ENCODE peak calls at places on chromosome 9, in five cellular contexts. One of them, this sample, is unnamed.

GRCh38 chr9:12708562-12709298 is 15.5 kb downstream of the TYRP1 start:
- DNase-seq in tibial nerve: no peak
- DNase-seq in right atrium auricular region: no peak
- DNase-seq in prostate gland: no peak
- DNase-seq in AG04450: no peak
- DNase-seq in this sample: no peak

GRCh38 chr9:14678776-14679175 is 14.5 kb downstream of the ZDHHC21 start:
- DNase-seq in right atrium auricular region: no peak
- DNase-seq in prostate gland: no peak
- DNase-seq in tibial nerve: no peak
- DNase-seq in AG04450: no peak
- DNase-seq in this sample: no peak

GRCh38 chr9:101462558-101462957 is 27.0 kb upstream of the ALDOB start:
- DNase-seq in AG04450: peak; percentile 57
- DNase-seq in tibial nerve: no peak
- DNase-seq in prostate gland: no peak
- DNase-seq in right atrium auricular region: no peak
- DNase-seq in this sample: no peak

GRCh38 chr9:3809724-3810123 is 283.9 kb upstream of the RFX3 start:
- DNase-seq in AG04450: no peak
- DNase-seq in prostate gland: no peak
- DNase-seq in right atrium auricular region: no peak
- DNase-seq in tibial nerve: no peak
- DNase-seq in this sample: no peak

GRCh38 chr9:38358390-38359296 is 33.9 kb upstream of the ALDH1B1 start:
- DNase-seq in tibial nerve: no peak
- DNase-seq in prostate gland: no peak
- DNase-seq in right atrium auricular region: no peak
- DNase-seq in AG04450: no peak
- DNase-seq in this sample: no peak

GRCh38 chr9:81980568-81980967 is 8.0 kb upstream of the SPATA31D1 start:
- DNase-seq in right atrium auricular region: no peak
- DNase-seq in tibial nerve: no peak
- DNase-seq in prostate gland: no peak
- DNase-seq in AG04450: no peak
- DNase-seq in this sample: no peak

GRCh38 chr9:137009938-137010732 is 13.8 kb upstream of the CLIC3 start:
- DNase-seq in AG04450: no peak
- DNase-seq in tibial nerve: no peak
- DNase-seq in prostate gland: no peak
- DNase-seq in right atrium auricular region: no peak
- DNase-seq in this sample: no peak

GRCh38 chr9:125761685-125762084 is 14.5 kb downstream of the PBX3 start:
- DNase-seq in right atrium auricular region: no peak
- DNase-seq in tibial nerve: no peak
- DNase-seq in AG04450: no peak
- DNase-seq in prostate gland: no peak
- DNase-seq in this sample: no peak

GRCh38 chr9:135476981-135477380 is 2.6 kb upstream of the PPP1R26 start:
- DNase-seq in right atrium auricular region: no peak
- DNase-seq in AG04450: no peak
- DNase-seq in prostate gland: no peak
- DNase-seq in tibial nerve: no peak
- DNase-seq in this sample: no peak

GRCh38 chr9:79131876-79132377 is 439.8 kb upstream of the TLE4 start:
- DNase-seq in AG04450: no peak
- DNase-seq in prostate gland: no peak
- DNase-seq in right atrium auricular region: no peak
- DNase-seq in tibial nerve: no peak
- DNase-seq in this sample: no peak

GRCh38 chr9:75812139-75812538 is 78.3 kb upstream of the PCSK5 start:
- DNase-seq in prostate gland: no peak
- DNase-seq in right atrium auricular region: no peak
- DNase-seq in tibial nerve: no peak
- DNase-seq in AG04450: no peak
- DNase-seq in this sample: no peak

GRCh38 chr9:72165821-72166547 is 16.7 kb downstream of the GDA start:
- DNase-seq in AG04450: no peak
- DNase-seq in prostate gland: no peak
- DNase-seq in right atrium auricular region: no peak
- DNase-seq in tibial nerve: no peak
- DNase-seq in this sample: no peak

GRCh38 chr9:121271368-121272351 is 3.7 kb downstream of the GSN start:
- DNase-seq in right atrium auricular region: no peak
- DNase-seq in tibial nerve: peak; percentile 37
- DNase-seq in prostate gland: no peak
- DNase-seq in AG04450: no peak
- DNase-seq in this sample: no peak

GRCh38 chr9:97958812-97959511 is 21.0 kb upstream of the HEMGN start:
- DNase-seq in prostate gland: no peak
- DNase-seq in right atrium auricular region: no peak
- DNase-seq in AG04450: peak; percentile 63
- DNase-seq in tibial nerve: no peak
- DNase-seq in this sample: peak; percentile 11

GRCh38 chr9:6598249-6598725 is 47.2 kb downstream of the GLDC start:
- DNase-seq in right atrium auricular region: no peak
- DNase-seq in prostate gland: no peak
- DNase-seq in AG04450: no peak
- DNase-seq in tibial nerve: no peak
- DNase-seq in this sample: no peak

GRCh38 chr9:6938873-6939272 is 181.1 kb downstream of the KDM4C start:
- DNase-seq in prostate gland: no peak
- DNase-seq in AG04450: no peak
- DNase-seq in tibial nerve: no peak
- DNase-seq in right atrium auricular region: no peak
- DNase-seq in this sample: no peak

GRCh38 chr9:27539479-27540441 is 10.1 kb upstream of the MOB3B start:
- DNase-seq in AG04450: peak; percentile 51
- DNase-seq in tibial nerve: peak; percentile 45
- DNase-seq in prostate gland: peak; percentile 44
- DNase-seq in right atrium auricular region: peak; percentile 68
- DNase-seq in this sample: peak; percentile 12

GRCh38 chr9:19252885-19253219 is 22.4 kb downstream of the DENND4C start:
- DNase-seq in tibial nerve: no peak
- DNase-seq in AG04450: no peak
- DNase-seq in right atrium auricular region: no peak
- DNase-seq in prostate gland: no peak
- DNase-seq in this sample: no peak

GRCh38 chr9:122860319-122861142 is 32.1 kb upstream of the PDCL start:
- DNase-seq in right atrium auricular region: no peak
- DNase-seq in AG04450: no peak
- DNase-seq in tibial nerve: no peak
- DNase-seq in prostate gland: no peak
- DNase-seq in this sample: no peak

GRCh38 chr9:109912082-109912581 is 132.1 kb downstream of the PALM2AKAP2 start:
- DNase-seq in tibial nerve: no peak
- DNase-seq in prostate gland: no peak
- DNase-seq in right atrium auricular region: no peak
- DNase-seq in AG04450: peak; percentile 47
- DNase-seq in this sample: no peak

GRCh38 chr9:134205636-134206316 is 41.4 kb upstream of the RNU6ATAC start:
- DNase-seq in right atrium auricular region: peak; percentile 94
- DNase-seq in prostate gland: no peak
- DNase-seq in tibial nerve: peak; percentile 71
- DNase-seq in AG04450: no peak
- DNase-seq in this sample: no peak
- H3K27ac ChIP-seq in right atrium auricular region: peak overlapping the region; percentile 47
- H3K27ac ChIP-seq in prostate gland: no peak overlapping the region
- H3K27ac ChIP-seq in tibial nerve: peak overlapping the region; percentile 70
- H3K27ac ChIP-seq in AG04450: no peak overlapping the region
- H3K27ac ChIP-seq in this sample: peak overlapping the region; percentile 26

GRCh38 chr9:111253742-111254437 is 76.1 kb downstream of the OR2K2 start:
- DNase-seq in prostate gland: no peak
- DNase-seq in AG04450: no peak
- DNase-seq in right atrium auricular region: no peak
- DNase-seq in tibial nerve: no peak
- DNase-seq in this sample: peak; percentile 3
- H3K27ac ChIP-seq in prostate gland: no peak overlapping the region
- H3K27ac ChIP-seq in AG04450: no peak overlapping the region
- H3K27ac ChIP-seq in right atrium auricular region: no peak overlapping the region
- H3K27ac ChIP-seq in tibial nerve: no peak overlapping the region
- H3K27ac ChIP-seq in this sample: no peak overlapping the region

DNA sequence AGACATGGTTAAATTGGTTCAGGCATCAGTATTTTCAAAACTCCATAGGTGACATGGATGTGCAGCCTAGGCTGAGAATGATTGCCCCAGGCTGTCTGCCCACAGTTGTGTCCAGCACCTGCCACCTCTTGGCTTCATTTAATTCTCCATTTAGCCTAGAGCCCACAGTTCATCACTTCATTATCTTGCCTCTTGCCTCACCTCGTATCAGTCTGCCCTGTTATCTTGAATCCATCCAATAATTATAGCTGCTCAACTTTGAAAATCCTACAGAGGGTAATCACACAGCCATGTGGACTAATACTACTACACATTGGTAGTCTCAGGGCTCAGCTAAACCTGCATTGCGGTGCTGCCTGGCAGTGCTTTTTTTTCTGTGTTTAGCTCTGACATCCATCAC is 7.4 kb downstream of the UGCG start:
- DNase-seq in AG04450: no peak
- DNase-seq in tibial nerve: no peak
- DNase-seq in right atrium auricular region: no peak
- DNase-seq in prostate gland: no peak
- DNase-seq in this sample: no peak
- H3K27ac ChIP-seq in AG04450: no peak overlapping the region
- H3K27ac ChIP-seq in tibial nerve: no peak overlapping the region
- H3K27ac ChIP-seq in right atrium auricular region: no peak overlapping the region
- H3K27ac ChIP-seq in prostate gland: no peak overlapping the region
- H3K27ac ChIP-seq in this sample: no peak overlapping the region

DNA sequence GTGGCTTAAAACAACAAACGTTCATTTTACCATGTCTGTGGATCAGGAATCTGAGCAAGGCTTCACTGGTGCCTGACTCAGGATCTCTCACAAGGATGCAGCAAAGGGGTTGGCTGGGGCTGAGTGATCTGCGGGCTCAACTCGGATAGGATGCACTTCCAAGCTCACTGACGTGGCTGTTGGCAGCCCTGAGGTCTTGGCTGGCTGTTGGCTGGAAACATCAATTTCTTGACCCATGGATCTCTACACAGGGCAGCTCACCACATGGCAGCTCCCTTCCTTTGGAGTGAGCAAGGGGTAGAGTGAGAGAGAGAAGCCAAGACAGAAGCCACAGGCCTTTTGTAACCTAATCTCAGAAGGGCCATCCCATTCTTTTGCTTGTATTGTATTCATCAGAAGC is 202.1 kb downstream of the NXNL2 start:
- DNase-seq in prostate gland: no peak
- DNase-seq in right atrium auricular region: no peak
- DNase-seq in AG04450: no peak
- DNase-seq in tibial nerve: no peak
- DNase-seq in this sample: no peak
- H3K27ac ChIP-seq in prostate gland: no peak overlapping the region
- H3K27ac ChIP-seq in right atrium auricular region: no peak overlapping the region
- H3K27ac ChIP-seq in AG04450: peak overlapping the region; percentile 4
- H3K27ac ChIP-seq in tibial nerve: no peak overlapping the region
- H3K27ac ChIP-seq in this sample: no peak overlapping the region

GRCh38 chr9:37215456-37216229 is 95.3 kb downstream of the ZCCHC7 start:
- DNase-seq in prostate gland: no peak
- DNase-seq in AG04450: no peak
- DNase-seq in right atrium auricular region: no peak
- DNase-seq in tibial nerve: no peak
- DNase-seq in this sample: no peak

GRCh38 chr9:37209431-37210386 is 89.3 kb downstream of the ZCCHC7 start:
- DNase-seq in right atrium auricular region: no peak
- DNase-seq in AG04450: no peak
- DNase-seq in prostate gland: no peak
- DNase-seq in tibial nerve: no peak
- DNase-seq in this sample: no peak

GRCh38 chr9:37210737-37211523 is 90.6 kb downstream of the ZCCHC7 start:
- DNase-seq in AG04450: no peak
- DNase-seq in right atrium auricular region: no peak
- DNase-seq in prostate gland: no peak
- DNase-seq in tibial nerve: no peak
- DNase-seq in this sample: no peak

GRCh38 chr9:37217141-37217540 is 96.8 kb downstream of the ZCCHC7 start:
- DNase-seq in right atrium auricular region: no peak
- DNase-seq in AG04450: no peak
- DNase-seq in prostate gland: no peak
- DNase-seq in tibial nerve: no peak
- DNase-seq in this sample: no peak

GRCh38 chr9:37212435-37212834 is 92.1 kb downstream of the ZCCHC7 start:
- DNase-seq in right atrium auricular region: no peak
- DNase-seq in tibial nerve: no peak
- DNase-seq in prostate gland: no peak
- DNase-seq in AG04450: no peak
- DNase-seq in this sample: no peak
- H3K27ac ChIP-seq in right atrium auricular region: no peak overlapping the region
- H3K27ac ChIP-seq in tibial nerve: no peak overlapping the region
- H3K27ac ChIP-seq in prostate gland: no peak overlapping the region
- H3K27ac ChIP-seq in AG04450: no peak overlapping the region
- H3K27ac ChIP-seq in this sample: no peak overlapping the region

DNA sequence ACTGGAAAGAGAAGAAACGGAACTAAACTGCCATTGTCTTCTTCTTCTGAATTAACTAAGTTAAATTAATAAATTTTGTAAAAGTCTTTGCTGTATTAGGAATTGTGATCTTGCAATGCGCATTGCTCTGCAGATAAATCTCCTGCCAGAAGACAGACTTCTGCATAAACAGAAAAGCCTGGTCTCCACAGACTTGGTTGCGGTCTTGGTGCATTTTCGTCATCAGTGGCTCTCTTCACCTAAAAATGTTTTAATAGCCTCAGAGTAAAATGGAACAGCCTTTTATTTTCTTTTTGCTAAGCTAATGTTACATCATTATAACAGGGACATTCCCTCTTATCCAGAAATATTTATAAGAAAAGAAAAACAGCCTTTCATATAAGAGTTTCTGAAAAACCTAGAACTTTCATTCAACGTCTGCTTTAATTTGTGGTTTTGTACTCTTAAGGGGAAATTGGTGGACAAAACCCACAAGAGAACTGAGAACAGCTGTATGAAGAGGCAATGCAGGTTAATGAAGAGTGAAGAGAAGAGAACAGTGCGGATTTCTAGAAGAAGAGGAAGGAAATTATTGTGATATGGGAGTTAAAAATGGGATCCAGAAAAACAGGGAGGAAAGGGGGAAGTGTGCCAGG is 10.1 kb downstream of the IFNA5 start:
- DNase-seq in right atrium auricular region: no peak
- DNase-seq in AG04450: no peak
- DNase-seq in tibial nerve: no peak
- DNase-seq in prostate gland: no peak
- DNase-seq in this sample: no peak
- H3K27ac ChIP-seq in right atrium auricular region: no peak overlapping the region
- H3K27ac ChIP-seq in AG04450: no peak overlapping the region
- H3K27ac ChIP-seq in tibial nerve: no peak overlapping the region
- H3K27ac ChIP-seq in prostate gland: no peak overlapping the region
- H3K27ac ChIP-seq in this sample: no peak overlapping the region

GRCh38 chr9:1331546-1331945 is 281.4 kb downstream of the DMRT2 start:
- DNase-seq in AG04450: no peak
- DNase-seq in right atrium auricular region: no peak
- DNase-seq in tibial nerve: no peak
- DNase-seq in prostate gland: no peak
- DNase-seq in this sample: no peak

GRCh38 chr9:1332161-1332560 is 282.0 kb downstream of the DMRT2 start:
- DNase-seq in right atrium auricular region: no peak
- DNase-seq in tibial nerve: no peak
- DNase-seq in prostate gland: no peak
- DNase-seq in AG04450: no peak
- DNase-seq in this sample: no peak

GRCh38 chr9:1335174-1335573 is 285.0 kb downstream of the DMRT2 start:
- DNase-seq in prostate gland: no peak
- DNase-seq in tibial nerve: no peak
- DNase-seq in AG04450: no peak
- DNase-seq in right atrium auricular region: no peak
- DNase-seq in this sample: no peak

GRCh38 chr9:1337169-1337568 is 287.0 kb downstream of the DMRT2 start:
- DNase-seq in AG04450: no peak
- DNase-seq in prostate gland: no peak
- DNase-seq in tibial nerve: no peak
- DNase-seq in right atrium auricular region: no peak
- DNase-seq in this sample: no peak
- H3K27ac ChIP-seq in AG04450: no peak overlapping the region
- H3K27ac ChIP-seq in prostate gland: no peak overlapping the region
- H3K27ac ChIP-seq in tibial nerve: no peak overlapping the region
- H3K27ac ChIP-seq in right atrium auricular region: no peak overlapping the region
- H3K27ac ChIP-seq in this sample: no peak overlapping the region